ENCODE peak calls at places on chromosomes 5 and 9, in five cellular contexts. One of them, this sample, is unnamed.

GRCh38 chr5:40689442-40689841 is 9.7 kb downstream of the PTGER4 start:
- DNase-seq in H9: no peak
- DNase-seq in neuronal stem cell: no peak
- DNase-seq in H1: no peak
- DNase-seq in trophoblast cell: peak; percentile 78
- DNase-seq in this sample: peak; percentile 92

GRCh38 chr5:169667896-169668674 is 31.0 kb downstream of the DOCK2 start:
- DNase-seq in H9: no peak
- DNase-seq in neuronal stem cell: no peak
- DNase-seq in H1: no peak
- DNase-seq in trophoblast cell: no peak
- DNase-seq in this sample: peak; percentile 61

GRCh38 chr9:124452841-124453585 is 2.8 kb downstream of the ADGRD2 start:
- DNase-seq in H9: peak; percentile 29
- DNase-seq in neuronal stem cell: no peak
- DNase-seq in H1: no peak
- DNase-seq in trophoblast cell: no peak
- DNase-seq in this sample: no peak

GRCh38 chr5:140345919-140346347 is 470 bp downstream of the HBEGF start:
- DNase-seq in H9: peak; percentile 76
- DNase-seq in neuronal stem cell: no peak
- DNase-seq in H1: no peak
- DNase-seq in trophoblast cell: peak; percentile 54
- DNase-seq in this sample: peak; percentile 72

GRCh38 chr5:133373121-133373870 is 239.0 kb downstream of the FSTL4 start:
- DNase-seq in H9: no peak
- DNase-seq in neuronal stem cell: no peak
- DNase-seq in H1: no peak
- DNase-seq in trophoblast cell: peak; percentile 73
- DNase-seq in this sample: no peak

GRCh38 chr9:123678038-123678877 is 251.7 kb downstream of the DENND1A start:
- DNase-seq in H9: no peak
- DNase-seq in neuronal stem cell: no peak
- DNase-seq in H1: no peak
- DNase-seq in trophoblast cell: no peak
- DNase-seq in this sample: no peak

GRCh38 chr9:128438343-128439109 is 17.3 kb upstream of the ODF2 start:
- DNase-seq in H9: peak; percentile 94
- DNase-seq in neuronal stem cell: peak; percentile 77
- DNase-seq in H1: peak; percentile 99
- DNase-seq in trophoblast cell: peak; percentile 90
- DNase-seq in this sample: peak; percentile 75

GRCh38 chr5:9125852-9126251 is 420.0 kb downstream of the SEMA5A start:
- DNase-seq in H9: no peak
- DNase-seq in neuronal stem cell: no peak
- DNase-seq in H1: no peak
- DNase-seq in trophoblast cell: no peak
- DNase-seq in this sample: no peak

GRCh38 chr5:417765-418559 is 25.0 kb upstream of the EXOC3 start:
- DNase-seq in H9: no peak
- DNase-seq in neuronal stem cell: no peak
- DNase-seq in H1: no peak
- DNase-seq in trophoblast cell: no peak
- DNase-seq in this sample: no peak

GRCh38 chr9:21592063-21592338 is 109.9 kb upstream of the IFNE start:
- DNase-seq in H9: no peak
- DNase-seq in neuronal stem cell: no peak
- DNase-seq in H1: no peak
- DNase-seq in trophoblast cell: no peak
- DNase-seq in this sample: no peak
- H4K8ac ChIP-seq in H9: no peak overlapping the region
- H4K8ac ChIP-seq in neuronal stem cell: no peak overlapping the region
- H4K8ac ChIP-seq in H1: no peak overlapping the region
- H4K8ac ChIP-seq in trophoblast cell: no peak overlapping the region
- H4K8ac ChIP-seq in this sample: no peak overlapping the region

GRCh38 chr5:76576468-76576867 is 46.7 kb downstream of the F2RL2 start:
- DNase-seq in H9: no peak
- DNase-seq in neuronal stem cell: no peak
- DNase-seq in H1: no peak
- DNase-seq in trophoblast cell: no peak
- DNase-seq in this sample: no peak

GRCh38 chr5:76582252-76583162 is 40.7 kb downstream of the F2RL2 start:
- DNase-seq in H9: no peak
- DNase-seq in neuronal stem cell: no peak
- DNase-seq in H1: no peak
- DNase-seq in trophoblast cell: peak; percentile 43
- DNase-seq in this sample: no peak

GRCh38 chr5:76580983-76581382 is 42.2 kb downstream of the F2RL2 start:
- DNase-seq in H9: no peak
- DNase-seq in neuronal stem cell: no peak
- DNase-seq in H1: no peak
- DNase-seq in trophoblast cell: no peak
- DNase-seq in this sample: no peak

GRCh38 chr5:76583163-76584047 is 39.8 kb downstream of the F2RL2 start:
- DNase-seq in H9: no peak
- DNase-seq in neuronal stem cell: no peak
- DNase-seq in H1: no peak
- DNase-seq in trophoblast cell: peak; percentile 49
- DNase-seq in this sample: peak; percentile 28

GRCh38 chr5:76579166-76579765 is 43.9 kb downstream of the F2RL2 start:
- DNase-seq in H9: no peak
- DNase-seq in neuronal stem cell: no peak
- DNase-seq in H1: no peak
- DNase-seq in trophoblast cell: peak; percentile 29
- DNase-seq in this sample: peak; percentile 18
- H2BK12ac ChIP-seq in H9: no peak overlapping the region
- H2BK12ac ChIP-seq in neuronal stem cell: no peak overlapping the region
- H2BK12ac ChIP-seq in H1: no peak overlapping the region
- H2BK12ac ChIP-seq in trophoblast cell: no peak overlapping the region
- H2BK12ac ChIP-seq in this sample: no peak overlapping the region

DNA sequence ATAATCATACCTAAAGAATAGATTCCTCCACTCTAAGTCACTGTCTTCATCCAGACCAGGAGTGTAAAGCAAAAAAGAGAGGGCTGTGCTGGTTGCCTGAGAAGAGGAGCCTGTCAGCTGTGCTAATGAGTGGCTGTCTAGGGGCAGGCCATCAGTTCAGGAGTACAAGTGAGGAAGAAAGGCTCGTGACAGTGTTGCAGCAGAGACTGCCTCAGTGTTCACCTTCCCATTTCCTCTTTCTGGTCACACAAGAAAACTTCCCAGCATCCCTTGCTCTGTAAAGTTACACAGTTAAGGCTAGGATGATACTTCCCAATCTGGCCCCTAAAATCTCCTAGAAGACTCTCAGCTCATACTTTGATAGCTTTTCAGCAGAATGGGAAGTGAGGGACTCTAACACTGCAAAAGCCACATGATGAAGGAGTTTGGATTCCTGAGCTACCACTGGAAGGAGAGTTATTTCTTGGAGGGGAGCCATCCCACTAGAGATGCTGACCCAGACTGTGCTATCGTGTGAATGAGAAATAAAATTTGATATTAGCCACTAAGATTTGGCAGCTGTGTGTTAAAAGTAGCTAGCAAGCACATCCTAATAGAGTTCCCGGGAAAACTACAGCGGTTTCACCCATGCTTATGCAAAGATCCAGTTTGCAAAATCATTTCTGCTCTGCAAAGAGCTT is 67.1 kb downstream of the ADAMTS12 start:
- DNase-seq in H9: no peak
- DNase-seq in neuronal stem cell: no peak
- DNase-seq in H1: no peak
- DNase-seq in trophoblast cell: no peak
- DNase-seq in this sample: peak; percentile 79
- H4K8ac ChIP-seq in H9: no peak overlapping the region
- H4K8ac ChIP-seq in neuronal stem cell: no peak overlapping the region
- H4K8ac ChIP-seq in H1: no peak overlapping the region
- H4K8ac ChIP-seq in trophoblast cell: no peak overlapping the region
- H4K8ac ChIP-seq in this sample: peak overlapping the region; percentile 27

DNA sequence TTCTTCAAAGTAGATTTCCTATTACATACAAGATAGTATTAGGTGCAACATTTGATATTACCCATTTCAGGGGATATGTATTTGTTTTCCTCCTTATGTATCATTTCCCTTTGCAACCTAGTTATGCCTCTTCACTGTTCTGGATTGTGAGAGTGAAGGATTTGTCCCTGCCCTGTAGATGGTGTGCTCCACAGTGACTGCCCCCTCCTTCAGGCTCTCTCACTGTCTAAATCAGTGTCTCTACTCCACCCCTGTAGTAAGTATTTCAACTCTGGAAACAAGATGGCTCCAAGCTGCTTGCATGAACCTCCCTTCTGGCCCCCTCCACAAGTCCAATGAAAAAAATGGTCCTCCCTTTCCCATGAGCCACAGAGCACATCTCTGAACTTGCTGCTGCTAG is 225.8 kb downstream of the ARHGEF28 start:
- DNase-seq in H9: no peak
- DNase-seq in neuronal stem cell: no peak
- DNase-seq in H1: no peak
- DNase-seq in trophoblast cell: no peak
- DNase-seq in this sample: no peak
- H2BK12ac ChIP-seq in H9: no peak overlapping the region
- H2BK12ac ChIP-seq in neuronal stem cell: no peak overlapping the region
- H2BK12ac ChIP-seq in H1: no peak overlapping the region
- H2BK12ac ChIP-seq in trophoblast cell: no peak overlapping the region
- H2BK12ac ChIP-seq in this sample: no peak overlapping the region

GRCh38 chr5:177555228-177555627 is 865 bp upstream of the FAM193B start:
- DNase-seq in H9: no peak
- DNase-seq in neuronal stem cell: no peak
- DNase-seq in H1: no peak
- DNase-seq in trophoblast cell: no peak
- DNase-seq in this sample: no peak

GRCh38 chr5:177554474-177555111 is at the start of gene FAM193B:
- DNase-seq in H9: peak; percentile 96
- DNase-seq in neuronal stem cell: peak; percentile 88
- DNase-seq in H1: peak; percentile 99
- DNase-seq in trophoblast cell: peak; percentile 94
- DNase-seq in this sample: peak; percentile 92

GRCh38 chr5:177553671-177554429 is 513 bp downstream of the FAM193B start:
- DNase-seq in H9: peak; percentile 41
- DNase-seq in neuronal stem cell: no peak
- DNase-seq in H1: peak; percentile 63
- DNase-seq in trophoblast cell: peak; percentile 43
- DNase-seq in this sample: peak; percentile 30

GRCh38 chr5:177555665-177556064 is 1.3 kb upstream of the FAM193B start:
- DNase-seq in H9: no peak
- DNase-seq in neuronal stem cell: no peak
- DNase-seq in H1: no peak
- DNase-seq in trophoblast cell: no peak
- DNase-seq in this sample: no peak

DNA sequence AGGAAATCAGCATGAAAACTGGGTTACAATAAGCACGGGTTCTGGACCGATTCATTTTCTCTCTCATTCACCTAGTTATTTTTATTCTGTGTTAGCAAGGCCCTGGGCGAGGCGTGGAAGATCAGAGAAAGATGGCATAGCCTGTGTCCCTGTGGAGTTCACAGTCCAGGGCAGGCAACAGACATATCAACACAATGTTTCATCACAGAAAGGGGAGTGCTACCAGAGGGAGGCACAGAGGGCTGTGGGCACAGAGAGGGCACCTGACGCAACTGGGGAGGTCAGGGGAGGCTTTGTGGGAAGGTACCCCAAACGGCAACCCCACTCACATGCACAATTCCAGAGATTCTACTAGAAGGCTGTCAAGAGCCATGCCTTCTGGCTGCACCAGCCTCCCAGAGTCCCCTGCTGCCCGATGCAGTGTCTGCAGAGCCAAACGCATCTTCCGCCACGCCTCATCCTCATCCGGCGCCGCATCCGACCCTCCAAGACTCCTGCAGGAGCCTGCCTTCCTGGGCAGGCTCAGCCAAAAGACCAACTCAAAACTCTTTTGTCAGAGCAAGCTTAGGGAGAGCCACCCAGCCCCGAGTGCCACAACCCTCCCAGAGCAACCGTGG is 1.4 kb downstream of the FAM193B start:
- DNase-seq in H9: no peak
- DNase-seq in neuronal stem cell: no peak
- DNase-seq in H1: no peak
- DNase-seq in trophoblast cell: no peak
- DNase-seq in this sample: peak; percentile 38
- H4K8ac ChIP-seq in H9: no peak overlapping the region
- H4K8ac ChIP-seq in neuronal stem cell: no peak overlapping the region
- H4K8ac ChIP-seq in H1: no peak overlapping the region
- H4K8ac ChIP-seq in trophoblast cell: no peak overlapping the region
- H4K8ac ChIP-seq in this sample: peak overlapping the region; percentile 28

GRCh38 chr5:5316333-5316732 is 106.1 kb upstream of the ICE1 start:
- DNase-seq in H9: no peak
- DNase-seq in neuronal stem cell: no peak
- DNase-seq in H1: no peak
- DNase-seq in trophoblast cell: no peak
- DNase-seq in this sample: no peak

GRCh38 chr5:5315068-5315835 is 107.2 kb upstream of the ICE1 start:
- DNase-seq in H9: no peak
- DNase-seq in neuronal stem cell: no peak
- DNase-seq in H1: no peak
- DNase-seq in trophoblast cell: no peak
- DNase-seq in this sample: no peak

GRCh38 chr5:5314166-5314565 is 108.3 kb upstream of the ICE1 start:
- DNase-seq in H9: no peak
- DNase-seq in neuronal stem cell: no peak
- DNase-seq in H1: no peak
- DNase-seq in trophoblast cell: no peak
- DNase-seq in this sample: no peak

GRCh38 chr5:5314626-5315025 is 107.9 kb upstream of the ICE1 start:
- DNase-seq in H9: no peak
- DNase-seq in neuronal stem cell: no peak
- DNase-seq in H1: no peak
- DNase-seq in trophoblast cell: no peak
- DNase-seq in this sample: no peak

GRCh38 chr5:5313081-5313736 is 109.3 kb upstream of the ICE1 start:
- DNase-seq in H9: no peak
- DNase-seq in neuronal stem cell: no peak
- DNase-seq in H1: no peak
- DNase-seq in trophoblast cell: no peak
- DNase-seq in this sample: peak; percentile 33
- H2BK12ac ChIP-seq in H9: no peak overlapping the region
- H2BK12ac ChIP-seq in neuronal stem cell: no peak overlapping the region
- H2BK12ac ChIP-seq in H1: no peak overlapping the region
- H2BK12ac ChIP-seq in trophoblast cell: peak overlapping the region; percentile 53
- H2BK12ac ChIP-seq in this sample: no peak overlapping the region

This sample was measured in mesenchymal stem cell.